ENCODE peak calls at places on chromosome 4, in four cellular contexts. N, G, L and Q are unnamed samples.

GRCh38 chr4:24853142-24853541 is 57.8 kb downstream of the SOD3 start:
- DNase-seq in L (peak), N (no peak), G (no peak), Q (no peak)

GRCh38 chr4:82705881-82706280 is 92.7 kb downstream of the SCD5 start:
- DNase-seq in N (no peak), G (no peak), L (no peak), Q (no peak)

GRCh38 chr4:78661086-78661690 is 109.6 kb downstream of the ANXA3 start:
- DNase-seq in N (no peak), L (no peak), G (no peak), Q (no peak)

GRCh38 chr4:182600836-182601235 is 316.4 kb downstream of the DCTD start:
- DNase-seq in L (no peak), G (no peak), N (no peak), Q (no peak)

GRCh38 chr4:158873795-158874359 is 105.1 kb downstream of the FNIP2 start:
- DNase-seq in L (peak), N (no peak), G (no peak), Q (no peak)

GRCh38 chr4:76074468-76074867 is at the start of gene ART3:
- DNase-seq in N (no peak), G (no peak), L (no peak), Q (no peak)

GRCh38 chr4:117093581-117093980 is 8.2 kb upstream of the TRAM1L1 start:
- DNase-seq in G (no peak), L (no peak), N (no peak), Q (no peak)

GRCh38 chr4:186624951-186625350 is 69.6 kb upstream of the MTNR1A start:
- DNase-seq in G (no peak), L (peak), N (no peak), Q (no peak)

GRCh38 chr4:39495446-39496208 is 31.6 kb downstream of the UGDH start:
- DNase-seq in G (no peak), N (no peak), L (no peak), Q (no peak)

GRCh38 chr4:20354120-20354519 is 102.4 kb downstream of the SLIT2 start:
- DNase-seq in G (no peak), N (no peak), L (no peak), Q (no peak)

GRCh38 chr4:140233811-140234696 is 80.1 kb upstream of the MAML3 start:
- DNase-seq in N (no peak), L (no peak), G (no peak), Q (no peak)

GRCh38 chr4:89657931-89658700 is 178.8 kb downstream of the SNCA start:
- DNase-seq in N (no peak), L (peak), G (no peak), Q (no peak)

GRCh38 chr4:126440297-126440696 is 1125.5 kb downstream of the FAT4 start:
- DNase-seq in N (no peak), G (no peak), L (no peak), Q (no peak)

GRCh38 chr4:87978656-87979055 is 3.1 kb downstream of the SPP1 start:
- DNase-seq in L (no peak), G (no peak), N (no peak), Q (no peak)

GRCh38 chr4:21888195-21888976 is 60.2 kb downstream of the KCNIP4 start:
- DNase-seq in G (no peak), L (no peak), N (no peak), Q (no peak)

GRCh38 chr4:97235516-97235915 is 907.8 kb downstream of the STPG2 start:
- DNase-seq in G (no peak), L (no peak), N (no peak), Q (no peak)

GRCh38 chr4:70979445-70980008 is 13.9 kb upstream of the DCK start:
- DNase-seq in G (no peak), L (no peak), N (no peak), Q (no peak)

GRCh38 chr4:138290803-138291202 is 48.7 kb upstream of the SLC7A11 start:
- DNase-seq in L (no peak), G (no peak), N (no peak), Q (no peak)

GRCh38 chr4:55033296-55033695 is 92.1 kb downstream of the KDR start:
- DNase-seq in N (no peak), G (no peak), L (no peak), Q (no peak)

GRCh38 chr4:165874072-165874798 is 1.2 kb downstream of the TLL1 start:
- DNase-seq in L (no peak), G (no peak), N (no peak), Q (peak)

GRCh38 chr4:144734522-144734921 is 88.6 kb downstream of the HHIP start:
- DNase-seq in G (no peak), L (no peak), N (no peak), Q (no peak)

GRCh38 chr4:159171287-159171686 is 68.4 kb downstream of the RAPGEF2 start:
- DNase-seq in L (no peak), G (no peak), N (no peak), Q (no peak)

GRCh38 chr4:100641326-100641725 is 123.5 kb upstream of the EMCN start:
- DNase-seq in N (no peak), G (no peak), L (no peak), Q (no peak)

GRCh38 chr4:155207534-155208257 is 740 bp upstream of the NPY2R start:
- DNase-seq in N (no peak), L (no peak), G (no peak), Q (peak)
- TF ChIP-seq EZH2 in N (no peak), L (no peak), G (no peak), Q (no peak)

GRCh38 chr4:56743550-56743949 is 62.5 kb upstream of the HOPX start:
- DNase-seq in G (no peak), N (no peak), L (no peak), Q (no peak)
- TF ChIP-seq EP300 in G (no peak), N (no peak), L (no peak), Q (no peak)

DNA sequence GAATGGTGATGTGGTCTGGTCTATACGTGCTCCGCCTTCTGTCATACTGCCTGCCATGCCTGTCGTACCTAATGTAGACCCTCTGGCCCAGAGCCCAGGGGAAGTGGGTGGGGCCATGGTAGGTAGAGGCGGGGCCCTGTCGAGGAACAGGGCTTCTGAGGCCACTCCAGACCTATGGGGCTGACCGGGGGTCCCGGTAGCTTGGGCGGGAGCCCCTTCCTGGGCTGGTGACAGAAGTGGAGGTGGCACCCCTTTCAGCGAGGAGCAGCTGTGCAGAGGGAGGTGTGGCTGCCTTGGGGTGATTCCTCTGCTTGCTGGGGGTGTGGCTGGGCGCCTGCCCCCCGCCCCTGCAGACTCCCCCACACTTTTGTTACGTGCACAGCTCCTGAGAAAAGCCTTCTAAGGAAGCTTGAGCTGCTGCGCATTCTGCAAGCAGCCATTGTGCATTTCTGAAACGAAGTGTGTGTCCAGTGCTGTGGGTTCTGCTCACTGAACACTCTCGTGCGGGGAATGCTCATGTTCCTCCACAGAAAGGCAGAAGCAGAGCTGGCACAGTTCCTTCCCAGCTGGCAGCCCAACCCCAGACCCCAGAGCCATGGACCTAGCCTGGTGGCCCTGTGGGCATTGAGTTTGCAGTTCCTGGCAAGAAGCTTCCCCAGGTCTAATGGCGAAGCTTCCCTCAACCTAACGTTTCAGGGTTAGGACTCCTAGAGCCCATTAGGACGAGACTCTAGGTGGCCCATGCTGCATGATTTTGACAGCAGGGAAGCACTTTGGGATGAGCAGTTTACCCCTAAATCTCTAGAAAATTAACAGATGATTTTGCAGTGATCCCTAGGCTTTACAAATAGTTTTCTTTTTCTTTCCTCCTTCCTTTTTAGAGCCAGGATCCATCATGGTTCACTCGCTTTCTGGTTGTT is 72.7 kb upstream of the HGFAC start:
- DNase-seq in N (no peak), G (no peak), L (no peak), Q (peak)
- TF ChIP-seq EZH2 in N (no peak), G (no peak), L (no peak), Q (no peak)

GRCh38 chr4:104417483-104417882 is 77.2 kb downstream of the CXXC4 start:
- DNase-seq in N (no peak), L (no peak), G (no peak), Q (no peak)

GRCh38 chr4:104408893-104409292 is 85.8 kb downstream of the CXXC4 start:
- DNase-seq in N (no peak), L (no peak), G (no peak), Q (no peak)

GRCh38 chr4:104416725-104417363 is 77.8 kb downstream of the CXXC4 start:
- DNase-seq in G (no peak), L (peak), N (no peak), Q (no peak)

GRCh38 chr4:104411501-104411900 is 83.2 kb downstream of the CXXC4 start:
- DNase-seq in N (no peak), L (no peak), G (no peak), Q (no peak)
- TF ChIP-seq EP300 in N (no peak), L (no peak), G (no peak), Q (no peak)

DNA sequence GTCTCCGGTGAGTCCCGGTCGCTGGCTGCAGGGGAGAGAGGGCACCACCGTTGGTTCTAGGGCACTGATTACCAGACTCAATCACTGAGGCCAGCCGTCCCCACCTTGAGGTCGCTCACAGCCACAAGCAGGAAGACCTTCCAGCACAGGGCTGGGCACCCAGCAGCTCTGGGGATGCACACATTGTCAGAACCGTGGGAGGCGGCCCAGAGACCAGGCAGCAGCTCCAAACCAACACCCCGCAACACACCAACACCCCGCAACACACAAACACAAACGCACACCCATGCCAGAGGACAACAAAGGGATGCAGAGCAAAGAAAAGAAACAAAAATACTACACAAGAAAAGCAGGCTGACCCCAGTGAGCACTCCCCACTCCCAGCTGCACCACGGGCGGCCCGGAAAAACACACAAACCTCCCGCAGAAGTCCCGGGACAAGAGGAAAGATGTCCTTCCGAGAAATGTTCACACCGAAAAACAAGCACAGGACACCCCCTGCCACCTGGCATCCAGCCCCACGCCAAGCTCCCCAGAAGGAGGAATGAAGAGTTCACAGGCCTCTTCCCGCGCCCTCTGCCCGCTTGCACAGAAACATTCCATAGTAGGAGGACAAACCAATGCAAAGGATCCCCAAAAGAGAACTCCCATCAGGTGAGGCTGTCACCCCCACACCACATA is 3.2 kb downstream of the HMX1 start:
- DNase-seq in L (no peak), N (no peak), G (no peak), Q (peak)
- TF ChIP-seq EZH2 in L (peak), N (no peak), G (no peak), Q (peak)